ENCODE peak calls at places on chromosomes 2 and 18, in nine cellular contexts. One of them, this sample, is unnamed.

GRCh38 chr18:24731981-24732380 is 271.5 kb downstream of the HRH4 start:
- DNase-seq in osteocyte: peak
- DNase-seq in Kasumi-1: no peak
- DNase-seq in activated CD8-positive, alpha-beta memory T cell treated with anti-CD3 and anti-CD28 coated beads for 1 hour: no peak
- DNase-seq in OCI-M1: no peak
- DNase-seq in T-helper 2 cell: no peak
- DNase-seq in ascending aorta: no peak
- DNase-seq in fibroblast of gingiva: no peak
- DNase-seq in NCI-H1694 treated with DMSO at 0.1 percent for 48 hours: no peak
- DNase-seq in this sample: no peak

GRCh38 chr18:79620586-79621165 is 58.9 kb upstream of the CTDP1 start:
- DNase-seq in ascending aorta: no peak
- DNase-seq in T-helper 2 cell: no peak
- DNase-seq in activated CD8-positive, alpha-beta memory T cell treated with anti-CD3 and anti-CD28 coated beads for 1 hour: no peak
- DNase-seq in OCI-M1: no peak
- DNase-seq in fibroblast of gingiva: no peak
- DNase-seq in Kasumi-1: no peak
- DNase-seq in osteocyte: no peak
- DNase-seq in NCI-H1694 treated with DMSO at 0.1 percent for 48 hours: no peak
- DNase-seq in this sample: no peak

GRCh38 chr2:27721884-27722485 is 49.5 kb upstream of the MRPL33 start:
- DNase-seq in NCI-H1694 treated with DMSO at 0.1 percent for 48 hours: no peak
- DNase-seq in osteocyte: no peak
- DNase-seq in activated CD8-positive, alpha-beta memory T cell treated with anti-CD3 and anti-CD28 coated beads for 1 hour: no peak
- DNase-seq in ascending aorta: no peak
- DNase-seq in T-helper 2 cell: no peak
- DNase-seq in OCI-M1: no peak
- DNase-seq in fibroblast of gingiva: no peak
- DNase-seq in Kasumi-1: no peak
- DNase-seq in this sample: peak

GRCh38 chr2:230657462-230657861 is 55.2 kb upstream of the CAB39 start:
- DNase-seq in activated CD8-positive, alpha-beta memory T cell treated with anti-CD3 and anti-CD28 coated beads for 1 hour: no peak
- DNase-seq in fibroblast of gingiva: no peak
- DNase-seq in Kasumi-1: no peak
- DNase-seq in T-helper 2 cell: no peak
- DNase-seq in OCI-M1: no peak
- DNase-seq in osteocyte: no peak
- DNase-seq in NCI-H1694 treated with DMSO at 0.1 percent for 48 hours: no peak
- DNase-seq in ascending aorta: no peak
- DNase-seq in this sample: no peak

GRCh38 chr2:47344890-47345583 is 57.9 kb upstream of the MSH2 start:
- DNase-seq in osteocyte: no peak
- DNase-seq in activated CD8-positive, alpha-beta memory T cell treated with anti-CD3 and anti-CD28 coated beads for 1 hour: no peak
- DNase-seq in T-helper 2 cell: no peak
- DNase-seq in ascending aorta: no peak
- DNase-seq in OCI-M1: peak
- DNase-seq in NCI-H1694 treated with DMSO at 0.1 percent for 48 hours: peak
- DNase-seq in Kasumi-1: peak
- DNase-seq in fibroblast of gingiva: no peak
- DNase-seq in this sample: no peak

GRCh38 chr2:160968183-160968582 is 192.0 kb upstream of the TANK start:
- DNase-seq in NCI-H1694 treated with DMSO at 0.1 percent for 48 hours: no peak
- DNase-seq in OCI-M1: no peak
- DNase-seq in ascending aorta: no peak
- DNase-seq in osteocyte: no peak
- DNase-seq in activated CD8-positive, alpha-beta memory T cell treated with anti-CD3 and anti-CD28 coated beads for 1 hour: no peak
- DNase-seq in T-helper 2 cell: no peak
- DNase-seq in fibroblast of gingiva: peak
- DNase-seq in Kasumi-1: no peak
- DNase-seq in this sample: no peak

GRCh38 chr2:152441961-152442360 is 107.0 kb downstream of the FMNL2 start:
- DNase-seq in fibroblast of gingiva: no peak
- DNase-seq in osteocyte: no peak
- DNase-seq in OCI-M1: no peak
- DNase-seq in ascending aorta: no peak
- DNase-seq in Kasumi-1: no peak
- DNase-seq in NCI-H1694 treated with DMSO at 0.1 percent for 48 hours: no peak
- DNase-seq in activated CD8-positive, alpha-beta memory T cell treated with anti-CD3 and anti-CD28 coated beads for 1 hour: no peak
- DNase-seq in T-helper 2 cell: no peak
- DNase-seq in this sample: no peak

GRCh38 chr2:170313636-170314348 is 135.8 kb downstream of the MYO3B start:
- DNase-seq in T-helper 2 cell: no peak
- DNase-seq in activated CD8-positive, alpha-beta memory T cell treated with anti-CD3 and anti-CD28 coated beads for 1 hour: no peak
- DNase-seq in ascending aorta: no peak
- DNase-seq in NCI-H1694 treated with DMSO at 0.1 percent for 48 hours: no peak
- DNase-seq in Kasumi-1: no peak
- DNase-seq in OCI-M1: no peak
- DNase-seq in osteocyte: no peak
- DNase-seq in fibroblast of gingiva: peak
- DNase-seq in this sample: no peak

GRCh38 chr2:109433486-109433885 is 180.3 kb downstream of the SEPTIN10 start:
- DNase-seq in osteocyte: no peak
- DNase-seq in fibroblast of gingiva: no peak
- DNase-seq in ascending aorta: no peak
- DNase-seq in NCI-H1694 treated with DMSO at 0.1 percent for 48 hours: no peak
- DNase-seq in activated CD8-positive, alpha-beta memory T cell treated with anti-CD3 and anti-CD28 coated beads for 1 hour: no peak
- DNase-seq in OCI-M1: no peak
- DNase-seq in T-helper 2 cell: no peak
- DNase-seq in Kasumi-1: no peak
- DNase-seq in this sample: no peak

GRCh38 chr2:210496512-210496911 is 20.0 kb upstream of the LANCL1 start:
- DNase-seq in osteocyte: no peak
- DNase-seq in NCI-H1694 treated with DMSO at 0.1 percent for 48 hours: no peak
- DNase-seq in fibroblast of gingiva: no peak
- DNase-seq in T-helper 2 cell: no peak
- DNase-seq in Kasumi-1: peak
- DNase-seq in ascending aorta: no peak
- DNase-seq in activated CD8-positive, alpha-beta memory T cell treated with anti-CD3 and anti-CD28 coated beads for 1 hour: no peak
- DNase-seq in OCI-M1: no peak
- DNase-seq in this sample: no peak

GRCh38 chr2:74919827-74920226 is 38.6 kb upstream of the POLE4 start:
- DNase-seq in NCI-H1694 treated with DMSO at 0.1 percent for 48 hours: peak
- DNase-seq in T-helper 2 cell: peak
- DNase-seq in fibroblast of gingiva: peak
- DNase-seq in Kasumi-1: peak
- DNase-seq in OCI-M1: peak
- DNase-seq in ascending aorta: no peak
- DNase-seq in osteocyte: peak
- DNase-seq in activated CD8-positive, alpha-beta memory T cell treated with anti-CD3 and anti-CD28 coated beads for 1 hour: peak
- DNase-seq in this sample: peak

GRCh38 chr2:188307850-188308283 is 16.2 kb downstream of the GULP1 start:
- DNase-seq in T-helper 2 cell: no peak
- DNase-seq in NCI-H1694 treated with DMSO at 0.1 percent for 48 hours: no peak
- DNase-seq in activated CD8-positive, alpha-beta memory T cell treated with anti-CD3 and anti-CD28 coated beads for 1 hour: no peak
- DNase-seq in ascending aorta: no peak
- DNase-seq in OCI-M1: no peak
- DNase-seq in fibroblast of gingiva: no peak
- DNase-seq in Kasumi-1: no peak
- DNase-seq in osteocyte: no peak
- DNase-seq in this sample: no peak

GRCh38 chr18:55097406-55098170 is 138.3 kb upstream of the CCDC68 start:
- DNase-seq in fibroblast of gingiva: no peak
- DNase-seq in ascending aorta: no peak
- DNase-seq in OCI-M1: no peak
- DNase-seq in activated CD8-positive, alpha-beta memory T cell treated with anti-CD3 and anti-CD28 coated beads for 1 hour: no peak
- DNase-seq in T-helper 2 cell: no peak
- DNase-seq in osteocyte: no peak
- DNase-seq in NCI-H1694 treated with DMSO at 0.1 percent for 48 hours: no peak
- DNase-seq in Kasumi-1: no peak
- DNase-seq in this sample: no peak

GRCh38 chr2:19846567-19846966 is 55.2 kb downstream of the TTC32 start:
- DNase-seq in T-helper 2 cell: no peak
- DNase-seq in NCI-H1694 treated with DMSO at 0.1 percent for 48 hours: no peak
- DNase-seq in osteocyte: no peak
- DNase-seq in activated CD8-positive, alpha-beta memory T cell treated with anti-CD3 and anti-CD28 coated beads for 1 hour: no peak
- DNase-seq in fibroblast of gingiva: no peak
- DNase-seq in ascending aorta: no peak
- DNase-seq in Kasumi-1: no peak
- DNase-seq in OCI-M1: no peak
- DNase-seq in this sample: no peak

GRCh38 chr2:65267008-65267407 is 39.4 kb downstream of the ACTR2 start:
- DNase-seq in Kasumi-1: no peak
- DNase-seq in NCI-H1694 treated with DMSO at 0.1 percent for 48 hours: no peak
- DNase-seq in ascending aorta: no peak
- DNase-seq in activated CD8-positive, alpha-beta memory T cell treated with anti-CD3 and anti-CD28 coated beads for 1 hour: no peak
- DNase-seq in osteocyte: no peak
- DNase-seq in OCI-M1: no peak
- DNase-seq in fibroblast of gingiva: no peak
- DNase-seq in T-helper 2 cell: no peak
- DNase-seq in this sample: no peak

GRCh38 chr18:1505856-1506255 is 601.2 kb downstream of the ADCYAP1 start:
- DNase-seq in activated CD8-positive, alpha-beta memory T cell treated with anti-CD3 and anti-CD28 coated beads for 1 hour: no peak
- DNase-seq in Kasumi-1: no peak
- DNase-seq in ascending aorta: no peak
- DNase-seq in T-helper 2 cell: no peak
- DNase-seq in osteocyte: no peak
- DNase-seq in fibroblast of gingiva: no peak
- DNase-seq in OCI-M1: no peak
- DNase-seq in NCI-H1694 treated with DMSO at 0.1 percent for 48 hours: no peak
- DNase-seq in this sample: no peak

GRCh38 chr18:12336887-12337286 is 28.8 kb downstream of the TUBB6 start:
- DNase-seq in activated CD8-positive, alpha-beta memory T cell treated with anti-CD3 and anti-CD28 coated beads for 1 hour: no peak
- DNase-seq in Kasumi-1: no peak
- DNase-seq in OCI-M1: no peak
- DNase-seq in osteocyte: no peak
- DNase-seq in ascending aorta: no peak
- DNase-seq in NCI-H1694 treated with DMSO at 0.1 percent for 48 hours: no peak
- DNase-seq in T-helper 2 cell: no peak
- DNase-seq in fibroblast of gingiva: peak
- DNase-seq in this sample: no peak